ENCODE peak calls at places on chromosomes 5 and 9, in eight cellular contexts. U is DND-41, I is stomach, M is AG04449, C is WTC11, E is choroid plexus epithelial cell, K is ovary, F is brain microvascular endothelial cell. Y is an unnamed sample.

GRCh38 chr9:113638916-113639315 is 175.4 kb downstream of the RGS3 start:
- DNase-seq in U (no peak), I (no peak), E (no peak), C (no peak), K (no peak), M (no peak), F (no peak), Y (no peak)

GRCh38 chr5:131786036-131786435 is 10.8 kb downstream of the FNIP1 start:
- DNase-seq in M (no peak), U (no peak), C (no peak), F (no peak), I (no peak), K (no peak), E (no peak), Y (no peak)

GRCh38 chr9:132646726-132647125 is 23.1 kb downstream of the DDX31 start:
- DNase-seq in I (no peak), M (no peak), F (no peak), E (peak), K (no peak), U (no peak), C (no peak), Y (no peak)

GRCh38 chr9:90651246-90651645 is 8.6 kb upstream of the DIRAS2 start:
- DNase-seq in E (no peak), C (no peak), I (no peak), K (no peak), F (no peak), M (no peak), U (no peak), Y (no peak)

GRCh38 chr5:160311491-160312138 is 749 bp downstream of the CCNJL start:
- DNase-seq in K (peak), M (no peak), F (no peak), C (peak), I (no peak), U (no peak), E (no peak), Y (no peak)

GRCh38 chr5:126389179-126389578 is 34.0 kb upstream of the GRAMD2B start:
- DNase-seq in I (no peak), C (no peak), K (no peak), U (no peak), F (no peak), E (no peak), M (no peak), Y (no peak)

GRCh38 chr9:107397076-107398049 is 92.2 kb downstream of the KLF4 start:
- DNase-seq in K (no peak), M (no peak), I (peak), E (no peak), U (no peak), F (no peak), C (no peak), Y (no peak)

GRCh38 chr9:14677872-14678271 is 15.4 kb downstream of the ZDHHC21 start:
- DNase-seq in M (no peak), K (no peak), F (no peak), C (no peak), E (no peak), U (no peak), I (no peak), Y (no peak)

GRCh38 chr5:180818942-180819341 is 16.3 kb upstream of the MGAT1 start:
- DNase-seq in K (no peak), E (no peak), C (no peak), U (no peak), I (no peak), M (no peak), F (no peak), Y (no peak)

GRCh38 chr5:88452820-88453219 is 184.2 kb upstream of the TMEM161B start:
- DNase-seq in I (no peak), U (no peak), E (no peak), C (peak), F (peak), M (no peak), K (no peak), Y (no peak)

GRCh38 chr5:123089572-123089970 is 530 bp downstream of the PRDM6 start:
- DNase-seq in F (peak), E (peak), I (no peak), M (no peak), U (no peak), K (peak), C (peak), Y (no peak)

GRCh38 chr5:151328734-151329133 is 18.6 kb downstream of the SLC36A2 start:
- DNase-seq in U (no peak), M (no peak), E (no peak), C (no peak), I (no peak), K (no peak), F (no peak), Y (no peak)

GRCh38 chr5:111774525-111774924 is 17.5 kb upstream of the NREP start:
- DNase-seq in C (peak), K (no peak), U (peak), E (peak), M (no peak), I (peak), F (peak), Y (no peak)

GRCh38 chr9:34097865-34098264 is 28.6 kb downstream of the DCAF12 start:
- DNase-seq in I (no peak), C (no peak), U (no peak), K (no peak), E (no peak), F (no peak), M (no peak), Y (no peak)

GRCh38 chr9:121299125-121299466 is 31.1 kb downstream of the GSN start:
- DNase-seq in I (no peak), F (no peak), E (no peak), C (peak), K (peak), M (no peak), U (no peak), Y (no peak)

GRCh38 chr5:178472138-178472537 is 118.1 kb downstream of the COL23A1 start:
- DNase-seq in F (no peak), U (no peak), M (no peak), C (no peak), E (no peak), K (no peak), I (no peak), Y (no peak)

GRCh38 chr5:35063386-35063785 is 15.6 kb upstream of the AGXT2 start:
- DNase-seq in F (no peak), K (no peak), C (no peak), I (no peak), M (no peak), U (no peak), E (no peak), Y (no peak)

DNA sequence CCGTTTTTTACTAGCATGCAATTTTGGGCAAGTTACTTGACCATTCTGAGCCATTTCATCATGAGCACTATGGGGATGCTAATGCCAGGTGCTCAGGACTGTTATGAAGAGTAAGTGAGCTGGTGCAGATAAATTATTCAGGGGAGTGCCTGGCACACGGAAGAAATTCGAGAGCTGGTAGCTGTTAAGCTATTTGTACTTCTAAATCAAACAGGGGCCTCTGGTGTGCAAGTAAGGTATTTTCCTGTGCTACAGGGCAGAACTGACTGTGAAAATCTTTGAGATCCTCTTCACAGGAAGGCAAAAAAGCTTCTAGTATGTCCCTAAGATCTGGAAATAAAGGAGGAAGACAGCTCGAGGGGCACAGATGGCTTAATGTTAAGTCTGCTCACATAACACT is 106.3 kb upstream of the SPOCK1 start:
- DNase-seq in M (no peak), I (no peak), F (no peak), K (no peak), E (peak), U (no peak), C (no peak), Y (no peak)
- TF ChIP-seq CTCF in M (peak), I (no peak), F (peak), K (no peak), E (peak), U (no peak), C (no peak), Y (no peak)

GRCh38 chr9:109192732-109193361 is 25.8 kb upstream of the FRRS1L start:
- DNase-seq in M (no peak), I (peak), K (peak), C (peak), U (peak), E (peak), F (no peak), Y (no peak)
- TF ChIP-seq CTCF in M (peak), I (peak), K (peak), C (peak), U (peak), E (peak), F (peak), Y (no peak)

GRCh38 chr5:10863763-10864383 is 102.8 kb upstream of the DAP start:
- DNase-seq in F (peak), E (peak), C (peak), M (no peak), U (peak), K (no peak), I (peak), Y (peak)

GRCh38 chr5:10867408-10868303 is 106.6 kb upstream of the DAP start:
- DNase-seq in I (no peak), K (no peak), E (no peak), M (no peak), F (no peak), C (no peak), U (no peak), Y (no peak)

GRCh38 chr5:10866913-10867312 is 105.9 kb upstream of the DAP start:
- DNase-seq in E (peak), K (no peak), M (no peak), U (no peak), I (no peak), F (no peak), C (no peak), Y (no peak)
- TF ChIP-seq CTCF in E (peak), K (no peak), M (peak), U (peak), I (no peak), F (peak), C (no peak), Y (no peak)

GRCh38 chr9:16572005-16572727 is 298.3 kb downstream of the BNC2 start:
- DNase-seq in E (no peak), U (no peak), M (no peak), F (no peak), I (no peak), C (no peak), K (no peak), Y (no peak)

GRCh38 chr9:16575142-16575877 is 295.2 kb downstream of the BNC2 start:
- DNase-seq in F (no peak), U (no peak), M (no peak), K (no peak), E (no peak), I (no peak), C (no peak), Y (no peak)

GRCh38 chr9:16579872-16580432 is 290.5 kb downstream of the BNC2 start:
- DNase-seq in F (no peak), E (peak), M (no peak), U (no peak), K (no peak), I (no peak), C (no peak), Y (no peak)

GRCh38 chr9:16571127-16571848 is 299.2 kb downstream of the BNC2 start:
- DNase-seq in E (peak), M (no peak), U (no peak), K (no peak), C (no peak), F (no peak), I (no peak), Y (no peak)

GRCh38 chr9:16575878-16576245 is 294.6 kb downstream of the BNC2 start:
- DNase-seq in I (no peak), M (no peak), K (no peak), F (no peak), C (no peak), E (no peak), U (no peak), Y (no peak)
- TF ChIP-seq CTCF in I (no peak), M (no peak), K (no peak), F (no peak), C (no peak), E (no peak), U (no peak), Y (no peak)

GRCh38 chr5:140042551-140043507 is at the start of gene NRG2:
- DNase-seq in E (peak), I (peak), M (no peak), C (peak), F (peak), K (peak), U (no peak), Y (peak)

GRCh38 chr5:140041492-140042421 is 1.3 kb downstream of the NRG2 start:
- DNase-seq in C (peak), K (peak), F (peak), M (no peak), E (peak), U (no peak), I (peak), Y (no peak)

GRCh38 chr5:140041099-140041491 is 2.0 kb downstream of the NRG2 start:
- DNase-seq in I (no peak), C (no peak), U (no peak), M (no peak), K (no peak), E (no peak), F (no peak), Y (no peak)

GRCh38 chr5:140044041-140044440 is 942 bp upstream of the NRG2 start:
- DNase-seq in E (no peak), U (no peak), I (no peak), K (no peak), F (no peak), C (no peak), M (no peak), Y (no peak)

DNA sequence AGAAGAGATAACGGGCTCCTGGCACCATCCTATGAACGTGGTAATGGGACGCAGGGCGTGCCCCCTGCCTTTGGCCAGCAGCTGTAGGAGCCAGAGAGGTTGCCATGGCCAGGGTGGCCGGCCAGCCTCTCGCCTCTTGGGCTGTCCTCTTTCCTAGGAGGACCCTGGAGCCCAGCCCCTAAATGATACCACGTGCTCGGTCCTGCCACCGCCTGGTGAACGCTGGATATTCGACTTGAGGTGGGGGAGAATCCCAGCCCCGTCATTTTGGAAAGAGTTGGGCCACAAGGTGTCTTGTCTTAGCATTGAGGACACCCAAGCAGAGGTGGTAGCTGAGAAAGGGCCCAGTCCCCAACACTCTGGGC is 391 bp upstream of the NRG2 start:
- DNase-seq in E (no peak), M (no peak), U (no peak), I (no peak), K (peak), C (peak), F (no peak), Y (peak)
- TF ChIP-seq CTCF in E (peak), M (no peak), U (no peak), I (no peak), K (no peak), C (no peak), F (no peak), Y (peak)

Y was measured in activated CD8-positive, alpha-beta T cell treated with anti-CD3 and anti-CD28 coated beads for 36 hours.